ENCODE peak calls at places on chromosomes 5 and 9, in nine cellular contexts. H is GDM1; S is ELF-1; B is body of pancreas; U is epithelial cell of prostate; Y is tibial artery; M is RPMI7951; E is posterior cingulate gyrus; T is stimulated activated CD4-positive, alpha-beta T cell treated with anti-CD3 and anti-CD28 coated beads, Interleukin-12 subunit alpha, Interleukin-12 subunit beta, amount 100 ng/mL, for 48 hours. Z is an unnamed sample.

GRCh38 chr5:13278148-13278547 is 666.3 kb downstream of the DNAH5 start:
- DNase-seq in M (no peak), Y (no peak), S (no peak), H (no peak), U (no peak), E (no peak), T (no peak), B (no peak), Z (no peak)

GRCh38 chr9:17171309-17172094 is 36.7 kb downstream of the CNTLN start:
- DNase-seq in Y (no peak), H (no peak), B (no peak), E (peak; percentile 22), S (no peak), T (no peak), M (no peak), U (no peak), Z (no peak)

GRCh38 chr9:107683566-107683965 is 194.0 kb upstream of the KLF4 start:
- DNase-seq in U (no peak), S (no peak), M (no peak), B (no peak), H (peak; percentile 48), T (no peak), Y (no peak), E (no peak), Z (no peak)

GRCh38 chr5:82151622-82152021 is 126.5 kb downstream of the RPS23 start:
- DNase-seq in E (no peak), B (no peak), Y (no peak), M (no peak), H (no peak), S (no peak), U (no peak), T (no peak), Z (peak; percentile 15)

GRCh38 chr5:55873234-55873633 is 22.1 kb downstream of the IL31RA start:
- DNase-seq in M (no peak), H (no peak), U (no peak), Y (no peak), T (no peak), B (no peak), E (no peak), S (no peak), Z (no peak)

GRCh38 chr5:107555425-107556090 is 115.2 kb downstream of the EFNA5 start:
- DNase-seq in S (no peak), B (no peak), U (no peak), Y (no peak), T (no peak), E (no peak), H (no peak), M (peak; percentile 42), Z (peak; percentile 85)

GRCh38 chr5:135457424-135458071 is 5.4 kb upstream of the TIFAB start:
- DNase-seq in B (peak; percentile 62), M (peak; percentile 58), Y (peak; percentile 72), U (no peak), E (peak; percentile 85), T (peak; percentile 47), H (peak; percentile 57), S (peak; percentile 88), Z (peak; percentile 55)

GRCh38 chr9:114471157-114471556 is 34.1 kb downstream of the WHRN start:
- DNase-seq in U (no peak), Y (no peak), H (no peak), B (no peak), T (no peak), S (no peak), M (no peak), E (no peak), Z (no peak)

GRCh38 chr9:88319936-88320747 is 68.1 kb upstream of the SPIN1 start:
- DNase-seq in S (no peak), T (no peak), M (no peak), B (no peak), Y (no peak), H (no peak), E (peak; percentile 50), U (no peak), Z (peak; percentile 65)

GRCh38 chr5:122076669-122077450 is 1.2 kb downstream of the LOX start:
- DNase-seq in U (peak; percentile 22), S (peak; percentile 91), Y (peak; percentile 91), H (peak; percentile 64), E (peak; percentile 95), T (peak; percentile 50), M (peak; percentile 64), B (peak; percentile 73), Z (peak; percentile 83)

GRCh38 chr5:178695560-178695959 is 34.9 kb downstream of the ZNF354A start:
- DNase-seq in E (no peak), T (no peak), H (no peak), B (no peak), S (no peak), U (peak; percentile 39), M (no peak), Y (no peak), Z (no peak)

GRCh38 chr5:133412661-133413060 is 199.7 kb downstream of the FSTL4 start:
- DNase-seq in M (no peak), S (no peak), B (no peak), Y (no peak), H (no peak), U (peak; percentile 29), E (no peak), T (no peak), Z (no peak)